ENCODE peak calls at places on chromosomes 1 and 21, in eight cellular contexts. One of them, this sample, is unnamed.

GRCh38 chr1:87279966-87280535 is 48.6 kb upstream of the LMO4 start:
- DNase-seq in H9: no peak
- DNase-seq in endothelial cell: no peak
- DNase-seq in neural progenitor cell: no peak
- DNase-seq in CD4-positive, alpha-beta T cell: no peak
- DNase-seq in colonic mucosa: no peak
- DNase-seq in AG10803: no peak
- DNase-seq in nephron progenitor cell: no peak
- DNase-seq in this sample: no peak

GRCh38 chr1:19925342-19926070 is 2.1 kb upstream of the PLA2G2E start:
- DNase-seq in H9: no peak
- DNase-seq in endothelial cell: no peak
- DNase-seq in neural progenitor cell: no peak
- DNase-seq in CD4-positive, alpha-beta T cell: no peak
- DNase-seq in colonic mucosa: no peak
- DNase-seq in AG10803: no peak
- DNase-seq in nephron progenitor cell: no peak
- DNase-seq in this sample: no peak

GRCh38 chr1:66175107-66175506 is 358.8 kb upstream of the SGIP1 start:
- DNase-seq in H9: no peak
- DNase-seq in endothelial cell: no peak
- DNase-seq in neural progenitor cell: no peak
- DNase-seq in CD4-positive, alpha-beta T cell: no peak
- DNase-seq in colonic mucosa: no peak
- DNase-seq in AG10803: no peak
- DNase-seq in nephron progenitor cell: no peak
- DNase-seq in this sample: no peak

GRCh38 chr21:45469273-45470086 is 64.5 kb downstream of the COL18A1 start:
- DNase-seq in H9: no peak
- DNase-seq in endothelial cell: no peak
- DNase-seq in neural progenitor cell: peak
- DNase-seq in CD4-positive, alpha-beta T cell: no peak
- DNase-seq in colonic mucosa: no peak
- DNase-seq in AG10803: no peak
- DNase-seq in nephron progenitor cell: peak
- DNase-seq in this sample: peak

GRCh38 chr1:173451981-173452380 is 25.2 kb upstream of the PRDX6 start:
- DNase-seq in H9: no peak
- DNase-seq in endothelial cell: no peak
- DNase-seq in neural progenitor cell: no peak
- DNase-seq in CD4-positive, alpha-beta T cell: no peak
- DNase-seq in colonic mucosa: no peak
- DNase-seq in AG10803: no peak
- DNase-seq in nephron progenitor cell: no peak
- DNase-seq in this sample: no peak

GRCh38 chr1:116951175-116951935 is 41.6 kb downstream of the PTGFRN start:
- DNase-seq in H9: no peak
- DNase-seq in endothelial cell: no peak
- DNase-seq in neural progenitor cell: peak
- DNase-seq in CD4-positive, alpha-beta T cell: no peak
- DNase-seq in colonic mucosa: peak
- DNase-seq in AG10803: peak
- DNase-seq in nephron progenitor cell: no peak
- DNase-seq in this sample: no peak

GRCh38 chr1:52296345-52296744 is 69.7 kb downstream of the CC2D1B start:
- DNase-seq in H9: no peak
- DNase-seq in endothelial cell: peak
- DNase-seq in neural progenitor cell: peak
- DNase-seq in CD4-positive, alpha-beta T cell: no peak
- DNase-seq in colonic mucosa: peak
- DNase-seq in AG10803: peak
- DNase-seq in nephron progenitor cell: no peak
- DNase-seq in this sample: no peak

GRCh38 chr1:151980287-151981177 is 13.1 kb downstream of the S100A10 start:
- DNase-seq in H9: no peak
- DNase-seq in endothelial cell: no peak
- DNase-seq in neural progenitor cell: no peak
- DNase-seq in CD4-positive, alpha-beta T cell: no peak
- DNase-seq in colonic mucosa: peak
- DNase-seq in AG10803: peak
- DNase-seq in nephron progenitor cell: no peak
- DNase-seq in this sample: no peak

GRCh38 chr1:219521325-219521724 is 91.6 kb downstream of the ZC3H11B start:
- DNase-seq in H9: no peak
- DNase-seq in endothelial cell: no peak
- DNase-seq in neural progenitor cell: no peak
- DNase-seq in CD4-positive, alpha-beta T cell: no peak
- DNase-seq in colonic mucosa: no peak
- DNase-seq in AG10803: no peak
- DNase-seq in nephron progenitor cell: no peak
- DNase-seq in this sample: no peak

GRCh38 chr1:174964261-174964984 is 35.3 kb upstream of the CACYBP start:
- DNase-seq in H9: no peak
- DNase-seq in endothelial cell: no peak
- DNase-seq in neural progenitor cell: no peak
- DNase-seq in CD4-positive, alpha-beta T cell: no peak
- DNase-seq in colonic mucosa: peak
- DNase-seq in AG10803: peak
- DNase-seq in nephron progenitor cell: no peak
- DNase-seq in this sample: no peak

DNA sequence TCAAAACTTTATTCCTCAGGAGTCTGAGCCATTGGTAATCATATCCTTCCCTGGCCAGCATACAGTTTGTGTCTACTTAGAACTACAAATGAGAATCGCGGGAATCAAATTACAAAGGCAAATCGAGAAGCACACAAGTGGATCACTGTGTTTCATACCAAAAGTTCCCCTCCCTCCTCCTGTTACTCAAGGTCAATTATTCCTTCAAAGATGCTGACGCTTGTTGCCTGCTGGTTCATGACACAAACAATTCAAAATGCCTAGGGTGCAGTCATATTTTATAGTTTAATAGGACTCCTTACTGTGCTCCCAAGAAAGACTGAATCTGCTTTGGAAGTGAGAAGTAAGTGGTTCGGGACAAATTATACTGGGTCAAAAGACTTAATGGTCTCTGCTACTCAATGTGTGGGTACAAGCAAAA is 93.0 kb upstream of the PBX1 start:
- DNase-seq in H9: no peak
- DNase-seq in endothelial cell: no peak
- DNase-seq in neural progenitor cell: no peak
- DNase-seq in CD4-positive, alpha-beta T cell: no peak
- DNase-seq in colonic mucosa: no peak
- DNase-seq in AG10803: no peak
- DNase-seq in nephron progenitor cell: no peak
- DNase-seq in this sample: no peak
- TF ChIP-seq CTCF in H9: no peak
- TF ChIP-seq CTCF in endothelial cell: no peak
- TF ChIP-seq CTCF in neural progenitor cell: no peak
- TF ChIP-seq CTCF in CD4-positive, alpha-beta T cell: no peak
- TF ChIP-seq CTCF in colonic mucosa: no peak
- TF ChIP-seq CTCF in AG10803: no peak
- TF ChIP-seq CTCF in nephron progenitor cell: no peak
- TF ChIP-seq CTCF in this sample: no peak

GRCh38 chr1:156368157-156368658 is 803 bp upstream of the RHBG start:
- DNase-seq in H9: no peak
- DNase-seq in endothelial cell: no peak
- DNase-seq in neural progenitor cell: no peak
- DNase-seq in CD4-positive, alpha-beta T cell: no peak
- DNase-seq in colonic mucosa: no peak
- DNase-seq in AG10803: no peak
- DNase-seq in nephron progenitor cell: no peak
- DNase-seq in this sample: no peak
- TF ChIP-seq CTCF in H9: no peak
- TF ChIP-seq CTCF in endothelial cell: no peak
- TF ChIP-seq CTCF in neural progenitor cell: no peak
- TF ChIP-seq CTCF in CD4-positive, alpha-beta T cell: no peak
- TF ChIP-seq CTCF in colonic mucosa: no peak
- TF ChIP-seq CTCF in AG10803: no peak
- TF ChIP-seq CTCF in nephron progenitor cell: no peak
- TF ChIP-seq CTCF in this sample: no peak

GRCh38 chr1:233912447-233912846 is 8.0 kb downstream of the SLC35F3 start:
- DNase-seq in H9: no peak
- DNase-seq in endothelial cell: no peak
- DNase-seq in neural progenitor cell: no peak
- DNase-seq in CD4-positive, alpha-beta T cell: no peak
- DNase-seq in colonic mucosa: no peak
- DNase-seq in AG10803: no peak
- DNase-seq in nephron progenitor cell: no peak
- DNase-seq in this sample: no peak
- TF ChIP-seq CTCF in H9: peak
- TF ChIP-seq CTCF in endothelial cell: no peak
- TF ChIP-seq CTCF in neural progenitor cell: peak
- TF ChIP-seq CTCF in CD4-positive, alpha-beta T cell: no peak
- TF ChIP-seq CTCF in colonic mucosa: no peak
- TF ChIP-seq CTCF in AG10803: no peak
- TF ChIP-seq CTCF in nephron progenitor cell: no peak
- TF ChIP-seq CTCF in this sample: no peak

GRCh38 chr1:203776636-203777035 is 11.7 kb downstream of the LAX1 start:
- DNase-seq in H9: no peak
- DNase-seq in endothelial cell: peak
- DNase-seq in neural progenitor cell: peak
- DNase-seq in CD4-positive, alpha-beta T cell: no peak
- DNase-seq in colonic mucosa: no peak
- DNase-seq in AG10803: no peak
- DNase-seq in nephron progenitor cell: no peak
- DNase-seq in this sample: no peak
- TF ChIP-seq CTCF in H9: peak
- TF ChIP-seq CTCF in endothelial cell: no peak
- TF ChIP-seq CTCF in neural progenitor cell: peak
- TF ChIP-seq CTCF in CD4-positive, alpha-beta T cell: peak
- TF ChIP-seq CTCF in colonic mucosa: no peak
- TF ChIP-seq CTCF in AG10803: peak
- TF ChIP-seq CTCF in nephron progenitor cell: no peak
- TF ChIP-seq CTCF in this sample: no peak

DNA sequence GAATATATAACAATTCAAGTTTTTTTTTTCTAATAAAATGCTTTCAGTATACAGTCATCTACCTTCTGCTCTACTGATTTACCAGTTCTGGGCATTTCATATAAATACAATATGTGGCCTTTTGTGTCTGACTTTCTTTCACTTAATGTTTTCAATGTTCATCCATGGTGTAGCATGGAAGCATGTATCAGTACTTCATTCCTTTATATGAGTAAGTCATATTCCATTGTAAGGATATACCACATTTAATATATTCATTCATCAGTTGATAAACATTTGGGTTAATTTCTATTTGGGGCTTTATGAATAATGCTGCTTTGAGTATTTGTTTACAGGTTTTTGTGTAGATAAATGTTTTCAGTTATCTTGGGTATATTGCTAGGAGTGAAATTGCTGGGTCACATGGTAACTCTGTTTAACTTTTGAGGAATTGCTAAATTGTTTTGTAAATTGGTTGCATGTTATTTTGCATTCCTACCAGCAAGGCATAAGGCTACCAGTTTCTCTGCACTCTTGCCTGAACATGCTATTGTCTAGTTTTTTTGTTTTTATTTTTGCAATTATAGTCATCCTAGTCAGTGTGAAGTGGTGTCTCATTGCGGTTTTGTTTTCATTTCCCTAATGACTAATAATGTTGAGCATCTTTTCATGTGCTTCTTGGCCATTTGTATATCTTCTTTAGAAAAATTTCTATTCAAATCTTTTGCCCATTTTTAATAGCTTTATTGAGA is 206.1 kb downstream of the TM2D1 start:
- DNase-seq in H9: no peak
- DNase-seq in endothelial cell: no peak
- DNase-seq in neural progenitor cell: no peak
- DNase-seq in CD4-positive, alpha-beta T cell: no peak
- DNase-seq in colonic mucosa: no peak
- DNase-seq in AG10803: no peak
- DNase-seq in nephron progenitor cell: no peak
- DNase-seq in this sample: no peak
- TF ChIP-seq CTCF in H9: no peak
- TF ChIP-seq CTCF in endothelial cell: no peak
- TF ChIP-seq CTCF in neural progenitor cell: no peak
- TF ChIP-seq CTCF in CD4-positive, alpha-beta T cell: no peak
- TF ChIP-seq CTCF in colonic mucosa: no peak
- TF ChIP-seq CTCF in AG10803: no peak
- TF ChIP-seq CTCF in nephron progenitor cell: no peak
- TF ChIP-seq CTCF in this sample: no peak